ENCODE peak calls at places on chromosomes 4 and X, in six cellular contexts. Z is astrocyte, Y is neuronal stem cell, A is HepG2, U is GM23248, K is PC-3. T is an unnamed sample.

GRCh38 chr4:176792348-176793059 is at the start of gene VEGFC:
- DNase-seq in A (peak; percentile 3), Y (peak; percentile 56), K (peak; percentile 66), U (peak; percentile 94), Z (no peak), T (peak; percentile 38)

GRCh38 chrX:40383969-40384368 is 196.8 kb upstream of the ATP6AP2 start:
- DNase-seq in Y (no peak), Z (peak; percentile 24), A (no peak), U (no peak), K (no peak), T (no peak)

GRCh38 chrX:9948406-9948805 is 18.8 kb upstream of the CLDN34 start:
- DNase-seq in A (no peak), K (no peak), Z (peak; percentile 47), Y (no peak), U (peak; percentile 18), T (no peak)

GRCh38 chr4:52889778-52890400 is 27.8 kb downstream of the RASL11B start:
- DNase-seq in U (no peak), Y (no peak), Z (no peak), K (peak; percentile 22), A (no peak), T (peak; percentile 67)

GRCh38 chr4:122673252-122673651 is 52.4 kb upstream of the IL21 start:
- DNase-seq in Y (no peak), A (no peak), Z (no peak), K (no peak), U (peak; percentile 29), T (no peak)

GRCh38 chr4:184668511-184669114 is 19.1 kb downstream of the PRIMPOL start:
- DNase-seq in Z (no peak), A (no peak), U (no peak), K (no peak), Y (no peak), T (no peak)

GRCh38 chr4:37601527-37601926 is 84.6 kb downstream of the RELL1 start:
- DNase-seq in A (peak; percentile 18), U (peak; percentile 74), K (peak; percentile 64), Z (peak; percentile 66), Y (no peak), T (peak; percentile 44)

GRCh38 chrX:69065451-69065850 is 99.8 kb downstream of the PJA1 start:
- DNase-seq in A (no peak), Z (peak; percentile 45), U (peak; percentile 56), Y (no peak), K (peak; percentile 31), T (peak; percentile 68)

GRCh38 chr4:100984901-100985300 is 362.4 kb downstream of the PPP3CA start:
- DNase-seq in K (peak; percentile 41), Y (no peak), Z (peak; percentile 93), U (peak; percentile 84), A (no peak), T (peak; percentile 36)

GRCh38 chrX:31420711-31421151 is 348.9 kb upstream of the FTHL17 start:
- DNase-seq in A (no peak), K (no peak), Z (peak; percentile 10), U (peak; percentile 33), Y (no peak), T (peak; percentile 23)

GRCh38 chrX:110006161-110006560 is 3.2 kb downstream of the TMEM164 start:
- DNase-seq in U (no peak), K (no peak), Z (no peak), A (no peak), Y (no peak), T (no peak)

GRCh38 chrX:110002300-110003166 is at the start of gene TMEM164:
- DNase-seq in Y (peak; percentile 48), A (peak; percentile 12), Z (peak; percentile 66), U (peak; percentile 85), K (peak; percentile 71), T (peak; percentile 48)

GRCh38 chrX:110004970-110005369 is 2.1 kb downstream of the TMEM164 start:
- DNase-seq in K (no peak), A (no peak), U (no peak), Z (no peak), Y (no peak), T (no peak)

GRCh38 chrX:110003167-110004156 is 548 bp downstream of the TMEM164 start:
- DNase-seq in Z (no peak), U (peak; percentile 58), K (no peak), Y (no peak), A (no peak), T (peak; percentile 12)

GRCh38 chrX:110004210-110004609 is 1.3 kb downstream of the TMEM164 start:
- DNase-seq in Z (no peak), Y (no peak), U (no peak), A (peak; percentile 9), K (peak; percentile 49), T (peak; percentile 22)
- H3K4me3 ChIP-seq in Z (no peak overlapping the region), Y (no peak overlapping the region), U (no peak overlapping the region), A (peak overlapping the region; percentile 71), K (peak overlapping the region; percentile 92), T (peak overlapping the region; percentile 70)

GRCh38 chrX:48741834-48742233 is 19.7 kb upstream of the GLOD5 start:
- DNase-seq in A (no peak), Z (no peak), U (no peak), Y (no peak), K (no peak), T (no peak)

GRCh38 chrX:48736303-48736702 is 25.2 kb upstream of the GLOD5 start:
- DNase-seq in Z (no peak), K (no peak), U (no peak), Y (no peak), A (no peak), T (no peak)

GRCh38 chrX:48736878-48737212 is 24.7 kb upstream of the GLOD5 start:
- DNase-seq in U (no peak), K (no peak), A (no peak), Y (no peak), Z (no peak), T (no peak)

GRCh38 chrX:48737940-48738339 is 23.6 kb upstream of the GLOD5 start:
- DNase-seq in A (no peak), Y (no peak), Z (no peak), U (peak; percentile 28), K (no peak), T (no peak)

DNA sequence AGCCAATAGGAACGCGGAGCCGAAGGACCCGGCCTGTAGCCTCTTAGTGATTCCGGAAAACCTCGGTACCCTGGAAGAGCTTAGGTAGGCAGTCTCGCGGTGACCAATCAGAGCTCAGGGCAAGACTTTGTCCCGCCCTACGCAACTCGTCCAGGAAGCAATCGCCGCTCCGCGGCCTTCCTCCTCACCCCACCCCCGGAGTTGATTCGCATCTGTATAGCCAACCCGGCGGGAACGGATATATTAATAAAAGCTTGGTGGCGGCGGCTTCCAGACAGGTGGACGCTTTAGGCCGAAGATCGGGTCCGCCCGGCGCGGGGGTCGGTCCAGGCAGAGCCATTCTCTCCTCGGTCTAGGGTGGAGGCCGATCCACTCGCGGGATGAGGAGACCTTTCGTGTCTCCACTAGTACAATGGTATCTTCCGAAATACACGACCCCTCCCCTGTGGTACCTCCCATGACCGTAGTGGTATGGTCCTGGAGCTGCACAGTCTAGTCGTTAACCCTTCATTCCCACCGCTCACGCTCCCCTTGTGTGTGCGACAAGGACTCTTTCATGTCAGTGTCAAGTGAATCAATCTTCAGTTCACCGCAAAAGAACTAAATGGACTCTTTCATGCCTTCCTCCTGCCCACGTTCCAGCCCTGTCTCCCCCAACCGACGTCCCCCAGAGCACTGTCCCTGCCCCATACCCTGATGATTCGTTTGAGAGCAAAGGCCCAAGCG is 24.2 kb upstream of the GLOD5 start:
- DNase-seq in Y (peak; percentile 89), U (peak; percentile 96), K (peak; percentile 97), Z (peak; percentile 96), A (peak; percentile 95), T (peak; percentile 93)
- H3K4me3 ChIP-seq in Y (peak overlapping the region; percentile 82), U (peak overlapping the region; percentile 87), K (peak overlapping the region; percentile 85), Z (peak overlapping the region; percentile 61), A (peak overlapping the region; percentile 72), T (peak overlapping the region; percentile 65)

DNA sequence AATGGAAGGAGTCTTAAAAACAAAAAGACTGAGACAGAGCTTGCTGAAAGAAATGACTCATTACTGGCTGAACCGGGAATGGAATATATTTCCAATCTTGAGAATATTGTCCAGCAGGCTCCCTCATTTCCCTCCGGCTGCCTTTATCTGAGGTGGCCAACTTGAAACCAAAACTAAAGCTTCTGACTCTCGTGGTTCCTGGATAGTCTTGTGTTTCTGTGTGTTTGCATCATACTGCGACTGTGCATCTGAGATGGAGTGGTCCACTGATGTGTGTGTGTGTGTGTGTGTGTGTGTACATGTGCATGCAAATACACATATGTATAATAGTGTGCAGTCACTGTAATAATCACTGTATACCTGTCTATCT is 145.6 kb upstream of the SCML1 start:
- DNase-seq in U (peak; percentile 77), Y (no peak), A (no peak), K (peak; percentile 62), Z (peak; percentile 80), T (peak; percentile 55)
- H3K4me3 ChIP-seq in U (peak overlapping the region; percentile 72), Y (no peak overlapping the region), A (no peak overlapping the region), K (peak overlapping the region; percentile 51), Z (peak overlapping the region; percentile 51), T (no peak overlapping the region)

GRCh38 chrX:17020828-17021821 is 74.7 kb downstream of the REPS2 start:
- DNase-seq in Y (no peak), A (no peak), K (no peak), U (peak; percentile 24), Z (no peak), T (no peak)

GRCh38 chrX:17022205-17022604 is 75.7 kb downstream of the REPS2 start:
- DNase-seq in U (peak; percentile 54), Y (no peak), K (no peak), Z (peak; percentile 84), A (no peak), T (peak; percentile 27)

GRCh38 chrX:17014216-17014615 is 67.8 kb downstream of the REPS2 start:
- DNase-seq in A (no peak), Z (no peak), U (no peak), K (no peak), Y (no peak), T (no peak)

GRCh38 chrX:17020371-17020770 is 73.9 kb downstream of the REPS2 start:
- DNase-seq in U (no peak), Y (no peak), A (no peak), Z (no peak), K (no peak), T (no peak)

GRCh38 chrX:17017134-17017533 is 70.7 kb downstream of the REPS2 start:
- DNase-seq in U (no peak), A (no peak), Z (no peak), K (peak; percentile 13), Y (no peak), T (no peak)
- H3K4me3 ChIP-seq in U (no peak overlapping the region), A (no peak overlapping the region), Z (no peak overlapping the region), K (no peak overlapping the region), Y (no peak overlapping the region), T (no peak overlapping the region)

GRCh38 chrX:74422029-74422352 is 698 bp downstream of the SLC16A2 start:
- DNase-seq in K (no peak), Y (no peak), A (no peak), U (no peak), Z (no peak), T (no peak)

GRCh38 chrX:74422576-74423288 is 1.4 kb downstream of the SLC16A2 start:
- DNase-seq in U (peak; percentile 80), Z (peak; percentile 54), Y (peak; percentile 42), A (peak; percentile 4), K (no peak), T (peak; percentile 26)

GRCh38 chrX:74421181-74422028 is at the start of gene SLC16A2:
- DNase-seq in A (no peak), U (peak; percentile 75), Z (peak; percentile 76), K (peak; percentile 72), Y (peak; percentile 62), T (peak; percentile 50)

GRCh38 chrX:74419861-74420193 is 1.5 kb upstream of the SLC16A2 start:
- DNase-seq in A (no peak), K (peak; percentile 32), U (peak; percentile 32), Z (no peak), Y (peak; percentile 9), T (peak; percentile 11)

GRCh38 chrX:74420194-74421035 is 878 bp upstream of the SLC16A2 start:
- DNase-seq in Z (peak; percentile 54), K (peak; percentile 70), U (peak; percentile 78), Y (peak; percentile 48), A (no peak), T (peak; percentile 33)
- H3K4me3 ChIP-seq in Z (peak overlapping the region; percentile 66), K (peak overlapping the region; percentile 79), U (peak overlapping the region; percentile 79), Y (peak overlapping the region; percentile 85), A (peak overlapping the region; percentile 67), T (peak overlapping the region; percentile 51)

GRCh38 chrX:37786666-37787337 is 6.9 kb downstream of the CYBB start:
- DNase-seq in Y (no peak), Z (no peak), A (no peak), U (no peak), K (no peak), T (no peak)
- H3K4me3 ChIP-seq in Y (no peak overlapping the region), Z (no peak overlapping the region), A (no peak overlapping the region), U (no peak overlapping the region), K (no peak overlapping the region), T (no peak overlapping the region)

T was measured in bronchial epithelial cell.